ENCODE peak calls at places on chromosome 1, in five cellular contexts. One of them, this sample, is unnamed.

GRCh38 chr1:94983343-94983742 is 56.4 kb upstream of the CNN3 start:
- DNase-seq in IMR-90: peak
- DNase-seq in trophoblast cell: peak
- DNase-seq in neuronal stem cell: no peak
- DNase-seq in H1: no peak
- DNase-seq in this sample: no peak

GRCh38 chr1:151989131-151989868 is 4.4 kb downstream of the S100A10 start:
- DNase-seq in IMR-90: peak
- DNase-seq in trophoblast cell: peak
- DNase-seq in neuronal stem cell: no peak
- DNase-seq in H1: no peak
- DNase-seq in this sample: no peak

GRCh38 chr1:61433646-61434045 is 291.3 kb downstream of the TM2D1 start:
- DNase-seq in IMR-90: no peak
- DNase-seq in trophoblast cell: no peak
- DNase-seq in neuronal stem cell: no peak
- DNase-seq in H1: no peak
- DNase-seq in this sample: no peak

GRCh38 chr1:203278885-203279406 is 26.4 kb upstream of the BTG2 start:
- DNase-seq in IMR-90: no peak
- DNase-seq in trophoblast cell: no peak
- DNase-seq in neuronal stem cell: no peak
- DNase-seq in H1: no peak
- DNase-seq in this sample: no peak

GRCh38 chr1:235366286-235366685 is 941 bp upstream of the TBCE start:
- DNase-seq in IMR-90: no peak
- DNase-seq in trophoblast cell: no peak
- DNase-seq in neuronal stem cell: no peak
- DNase-seq in H1: no peak
- DNase-seq in this sample: no peak

GRCh38 chr1:153510984-153511410 is 24.8 kb downstream of the S100A6 start:
- DNase-seq in IMR-90: peak
- DNase-seq in trophoblast cell: peak
- DNase-seq in neuronal stem cell: peak
- DNase-seq in H1: no peak
- DNase-seq in this sample: peak

GRCh38 chr1:214764502-214764901 is 161.5 kb downstream of the CENPF start:
- DNase-seq in IMR-90: no peak
- DNase-seq in trophoblast cell: no peak
- DNase-seq in neuronal stem cell: no peak
- DNase-seq in H1: no peak
- DNase-seq in this sample: peak

GRCh38 chr1:101200513-101200912 is 36.3 kb upstream of the S1PR1 start:
- DNase-seq in IMR-90: peak
- DNase-seq in trophoblast cell: peak
- DNase-seq in neuronal stem cell: no peak
- DNase-seq in H1: peak
- DNase-seq in this sample: peak

GRCh38 chr1:15621975-15622374 is 4.7 kb downstream of the DDI2 start:
- DNase-seq in IMR-90: no peak
- DNase-seq in trophoblast cell: no peak
- DNase-seq in neuronal stem cell: no peak
- DNase-seq in H1: no peak
- DNase-seq in this sample: no peak

GRCh38 chr1:156859523-156860112 is 701 bp upstream of the INSRR start:
- DNase-seq in IMR-90: no peak
- DNase-seq in trophoblast cell: no peak
- DNase-seq in neuronal stem cell: no peak
- DNase-seq in H1: no peak
- DNase-seq in this sample: peak

GRCh38 chr1:52842643-52843310 is at the start of gene ZYG11A:
- DNase-seq in IMR-90: peak
- DNase-seq in trophoblast cell: peak
- DNase-seq in neuronal stem cell: peak
- DNase-seq in H1: peak
- DNase-seq in this sample: peak

GRCh38 chr1:44371206-44371605 is 16.1 kb upstream of the ERI3 start:
- DNase-seq in IMR-90: no peak
- DNase-seq in trophoblast cell: no peak
- DNase-seq in neuronal stem cell: no peak
- DNase-seq in H1: no peak
- DNase-seq in this sample: no peak

GRCh38 chr1:208036918-208037567 is 126.1 kb upstream of the CD34 start:
- DNase-seq in IMR-90: no peak
- DNase-seq in trophoblast cell: no peak
- DNase-seq in neuronal stem cell: no peak
- DNase-seq in H1: no peak
- DNase-seq in this sample: no peak

GRCh38 chr1:59672851-59673574 is 141.7 kb upstream of the HOOK1 start:
- DNase-seq in IMR-90: peak
- DNase-seq in trophoblast cell: peak
- DNase-seq in neuronal stem cell: no peak
- DNase-seq in H1: no peak
- DNase-seq in this sample: peak

GRCh38 chr1:242225770-242226573 is 227.1 kb upstream of the MAP1LC3C start:
- DNase-seq in IMR-90: no peak
- DNase-seq in trophoblast cell: peak
- DNase-seq in neuronal stem cell: no peak
- DNase-seq in H1: no peak
- DNase-seq in this sample: no peak

GRCh38 chr1:186708578-186709203 is 28.5 kb upstream of the PTGS2 start:
- DNase-seq in IMR-90: peak
- DNase-seq in trophoblast cell: peak
- DNase-seq in neuronal stem cell: no peak
- DNase-seq in H1: no peak
- DNase-seq in this sample: no peak

GRCh38 chr1:46343705-46344104 is 3.1 kb downstream of the NSUN4 start:
- DNase-seq in IMR-90: no peak
- DNase-seq in trophoblast cell: no peak
- DNase-seq in neuronal stem cell: no peak
- DNase-seq in H1: no peak
- DNase-seq in this sample: no peak

GRCh38 chr1:97334454-97334853 is 586.4 kb downstream of the DPYD start:
- DNase-seq in IMR-90: peak
- DNase-seq in trophoblast cell: no peak
- DNase-seq in neuronal stem cell: no peak
- DNase-seq in H1: no peak
- DNase-seq in this sample: no peak

GRCh38 chr1:98556521-98557158 is 104.9 kb upstream of the SNX7 start:
- DNase-seq in IMR-90: peak
- DNase-seq in trophoblast cell: peak
- DNase-seq in neuronal stem cell: no peak
- DNase-seq in H1: no peak
- DNase-seq in this sample: no peak

GRCh38 chr1:47765742-47766485 is 231.3 kb downstream of the TRABD2B start:
- DNase-seq in IMR-90: no peak
- DNase-seq in trophoblast cell: no peak
- DNase-seq in neuronal stem cell: no peak
- DNase-seq in H1: no peak
- DNase-seq in this sample: no peak

GRCh38 chr1:200359610-200360163 is 50.1 kb downstream of the ZNF281 start:
- DNase-seq in IMR-90: peak
- DNase-seq in trophoblast cell: no peak
- DNase-seq in neuronal stem cell: no peak
- DNase-seq in H1: no peak
- DNase-seq in this sample: no peak

GRCh38 chr1:116374340-116375164 is 1.5 kb downstream of the ATP1A1 start:
- DNase-seq in IMR-90: no peak
- DNase-seq in trophoblast cell: no peak
- DNase-seq in neuronal stem cell: no peak
- DNase-seq in H1: no peak
- DNase-seq in this sample: peak

GRCh38 chr1:2866415-2867086 is 65.1 kb upstream of the TTC34 start:
- DNase-seq in IMR-90: no peak
- DNase-seq in trophoblast cell: no peak
- DNase-seq in neuronal stem cell: no peak
- DNase-seq in H1: no peak
- DNase-seq in this sample: no peak

GRCh38 chr1:224433041-224433670 is 1.4 kb downstream of the WDR26 start:
- DNase-seq in IMR-90: no peak
- DNase-seq in trophoblast cell: no peak
- DNase-seq in neuronal stem cell: peak
- DNase-seq in H1: no peak
- DNase-seq in this sample: no peak
- H3K14ac ChIP-seq in IMR-90: peak
- H3K14ac ChIP-seq in trophoblast cell: no peak
- H3K14ac ChIP-seq in neuronal stem cell: peak
- H3K14ac ChIP-seq in H1: no peak
- H3K14ac ChIP-seq in this sample: no peak

GRCh38 chr1:114510235-114511047 is 562 bp downstream of the TRIM33 start:
- DNase-seq in IMR-90: peak
- DNase-seq in trophoblast cell: peak
- DNase-seq in neuronal stem cell: peak
- DNase-seq in H1: no peak
- DNase-seq in this sample: peak
- H3K14ac ChIP-seq in IMR-90: peak
- H3K14ac ChIP-seq in trophoblast cell: peak
- H3K14ac ChIP-seq in neuronal stem cell: peak
- H3K14ac ChIP-seq in H1: no peak
- H3K14ac ChIP-seq in this sample: peak

GRCh38 chr1:228081578-228082259 is 789 bp upstream of the ARF1 start:
- DNase-seq in IMR-90: no peak
- DNase-seq in trophoblast cell: peak
- DNase-seq in neuronal stem cell: peak
- DNase-seq in H1: no peak
- DNase-seq in this sample: peak
- H3K14ac ChIP-seq in IMR-90: peak
- H3K14ac ChIP-seq in trophoblast cell: peak
- H3K14ac ChIP-seq in neuronal stem cell: peak
- H3K14ac ChIP-seq in H1: no peak
- H3K14ac ChIP-seq in this sample: no peak

GRCh38 chr1:25247024-25247828 is at the start of gene RSRP1:
- DNase-seq in IMR-90: peak
- DNase-seq in trophoblast cell: peak
- DNase-seq in neuronal stem cell: peak
- DNase-seq in H1: peak
- DNase-seq in this sample: peak
- H3K14ac ChIP-seq in IMR-90: peak
- H3K14ac ChIP-seq in trophoblast cell: peak
- H3K14ac ChIP-seq in neuronal stem cell: peak
- H3K14ac ChIP-seq in H1: no peak
- H3K14ac ChIP-seq in this sample: peak

GRCh38 chr1:244864253-244865027 is at the start of gene HNRNPU:
- DNase-seq in IMR-90: peak
- DNase-seq in trophoblast cell: peak
- DNase-seq in neuronal stem cell: peak
- DNase-seq in H1: peak
- DNase-seq in this sample: peak

GRCh38 chr1:244862699-244863490 is 1.4 kb downstream of the HNRNPU start:
- DNase-seq in IMR-90: peak
- DNase-seq in trophoblast cell: peak
- DNase-seq in neuronal stem cell: peak
- DNase-seq in H1: peak
- DNase-seq in this sample: peak

GRCh38 chr1:244865028-244865371 is 657 bp upstream of the HNRNPU start:
- DNase-seq in IMR-90: no peak
- DNase-seq in trophoblast cell: no peak
- DNase-seq in neuronal stem cell: no peak
- DNase-seq in H1: no peak
- DNase-seq in this sample: peak

GRCh38 chr1:244862354-244862698 is 2.0 kb downstream of the HNRNPU start:
- DNase-seq in IMR-90: no peak
- DNase-seq in trophoblast cell: peak
- DNase-seq in neuronal stem cell: no peak
- DNase-seq in H1: no peak
- DNase-seq in this sample: no peak

DNA sequence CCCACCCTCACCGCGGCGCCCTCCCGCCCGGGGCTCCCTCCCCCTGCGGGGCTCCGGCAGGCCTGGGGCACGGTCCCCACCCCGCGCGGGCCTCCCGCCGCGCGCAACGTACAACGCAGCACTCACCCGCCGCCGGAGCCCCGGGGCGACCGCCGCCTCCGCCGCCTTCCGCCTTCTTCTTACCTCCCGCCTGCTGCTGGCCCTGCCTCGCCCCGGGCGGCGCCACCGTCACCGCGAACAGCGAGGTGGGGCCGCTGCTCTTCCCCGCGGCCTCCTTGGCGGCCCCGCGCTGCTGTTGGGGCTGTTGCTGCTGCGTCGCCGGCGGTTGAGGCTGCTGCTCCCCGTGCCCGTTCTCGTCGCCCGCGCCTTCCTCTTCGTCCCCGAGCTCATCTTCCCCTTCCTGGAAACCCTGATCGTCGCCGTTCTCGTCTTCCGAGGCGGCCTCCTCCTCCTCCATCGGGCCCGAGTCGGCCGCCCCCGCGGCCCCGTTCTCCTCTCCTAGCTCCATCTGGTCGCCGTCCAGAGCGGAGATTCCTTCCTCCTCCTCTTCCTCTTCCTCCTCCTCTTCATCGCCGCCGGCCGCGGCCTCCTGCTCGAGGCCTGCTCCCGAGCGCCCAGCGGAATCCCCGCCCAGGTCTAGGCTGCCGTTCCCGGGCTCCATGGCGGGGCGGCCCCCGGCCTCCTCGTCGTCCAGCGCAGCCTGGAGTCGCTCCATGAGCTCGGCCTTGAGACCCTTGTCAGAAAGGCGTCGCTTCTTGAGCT is 671 bp downstream of the HNRNPU start:
- DNase-seq in IMR-90: no peak
- DNase-seq in trophoblast cell: peak
- DNase-seq in neuronal stem cell: no peak
- DNase-seq in H1: no peak
- DNase-seq in this sample: no peak
- H3K14ac ChIP-seq in IMR-90: peak
- H3K14ac ChIP-seq in trophoblast cell: peak
- H3K14ac ChIP-seq in neuronal stem cell: peak
- H3K14ac ChIP-seq in H1: peak
- H3K14ac ChIP-seq in this sample: peak

GRCh38 chr1:23369335-23370013 is at the start of gene ZNF436:
- DNase-seq in IMR-90: peak
- DNase-seq in trophoblast cell: peak
- DNase-seq in neuronal stem cell: no peak
- DNase-seq in H1: no peak
- DNase-seq in this sample: no peak
- H3K14ac ChIP-seq in IMR-90: peak
- H3K14ac ChIP-seq in trophoblast cell: peak
- H3K14ac ChIP-seq in neuronal stem cell: peak
- H3K14ac ChIP-seq in H1: no peak
- H3K14ac ChIP-seq in this sample: no peak

DNA sequence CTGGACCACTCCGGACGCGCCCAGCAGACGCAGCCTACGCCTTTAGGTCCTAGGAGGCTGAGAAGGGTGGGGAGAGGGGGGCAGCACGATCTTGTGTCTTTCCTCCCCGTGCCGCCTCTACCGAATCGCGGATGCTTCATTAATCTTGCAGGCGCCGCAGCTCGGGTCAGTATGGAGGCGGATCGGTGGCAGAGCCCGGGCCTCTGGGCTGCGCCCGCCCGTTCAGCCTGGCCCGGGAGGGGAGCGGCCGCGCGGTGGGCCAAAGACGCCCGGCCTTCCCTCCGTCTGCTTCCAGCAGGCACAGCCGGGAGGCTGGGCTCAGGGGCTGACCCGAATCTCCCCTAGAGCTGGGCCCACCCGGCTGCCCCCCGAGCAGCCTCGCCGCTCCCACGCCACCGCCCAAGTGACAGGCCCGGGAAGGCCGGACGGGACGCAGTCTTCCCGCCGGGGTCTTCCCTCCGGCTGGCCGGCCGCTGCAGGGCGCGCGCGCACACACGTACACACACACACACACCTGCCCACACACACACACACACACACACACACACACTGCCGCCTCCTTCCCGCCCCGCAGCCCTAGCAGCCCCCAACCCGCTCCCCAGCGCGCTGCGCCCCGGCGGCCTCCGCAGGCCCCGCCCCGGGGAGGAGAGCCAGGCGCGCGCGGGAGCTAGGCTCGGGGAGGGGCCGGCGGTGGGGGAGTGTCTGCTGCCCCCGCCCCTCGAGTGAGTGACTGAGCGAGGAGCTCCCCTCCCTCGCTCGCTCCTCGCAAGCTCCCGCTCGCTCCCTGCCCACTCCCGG is at the start of gene C1orf21:
- DNase-seq in IMR-90: peak
- DNase-seq in trophoblast cell: peak
- DNase-seq in neuronal stem cell: peak
- DNase-seq in H1: peak
- DNase-seq in this sample: peak
- H3K14ac ChIP-seq in IMR-90: peak
- H3K14ac ChIP-seq in trophoblast cell: peak
- H3K14ac ChIP-seq in neuronal stem cell: peak
- H3K14ac ChIP-seq in H1: peak
- H3K14ac ChIP-seq in this sample: peak

This sample was measured in H9.